ENCODE peak calls at places on chromosomes 6 and 20, in six cellular contexts. J is neural progenitor cell, P is progenitor cell of endocrine pancreas, N is spleen, O is left lung, T is cardiac fibroblast. H is an unnamed sample.

GRCh38 chr6:142746524-142746923 is 198.5 kb downstream of the HIVEP2 start:
- DNase-seq in O (no peak), T (peak; percentile 44), N (no peak), P (peak; percentile 14), J (peak; percentile 71), H (no peak)

GRCh38 chr20:50317644-50318043 is 127.0 kb downstream of the CEBPB start:
- DNase-seq in T (no peak), O (no peak), J (no peak), P (no peak), N (peak; percentile 56), H (no peak)

GRCh38 chr20:8094845-8095244 is 37.2 kb upstream of the PLCB1 start:
- DNase-seq in N (no peak), T (peak; percentile 85), O (no peak), P (no peak), J (no peak), H (no peak)

GRCh38 chr20:36866681-36867485 is 9.1 kb upstream of the TLDC2 start:
- DNase-seq in J (no peak), T (peak; percentile 32), N (no peak), O (no peak), P (no peak), H (no peak)

GRCh38 chr6:82178084-82178758 is 69.3 kb downstream of the IBTK start:
- DNase-seq in N (no peak), J (no peak), P (no peak), O (no peak), T (peak; percentile 65), H (no peak)

GRCh38 chr6:98335594-98335993 is 498.8 kb upstream of the POU3F2 start:
- DNase-seq in P (no peak), N (no peak), T (no peak), O (no peak), J (peak; percentile 33), H (no peak)

GRCh38 chr6:107083921-107084320 is 31.4 kb downstream of the BEND3 start:
- DNase-seq in N (no peak), J (no peak), O (no peak), P (no peak), T (no peak), H (no peak)

GRCh38 chr6:11552390-11552789 is 14.8 kb downstream of the TMEM170B start:
- DNase-seq in T (no peak), P (no peak), O (no peak), J (no peak), N (no peak), H (no peak)

GRCh38 chr20:59748555-59749292 is 144.4 kb downstream of the PHACTR3 start:
- DNase-seq in J (no peak), N (peak; percentile 12), P (no peak), O (no peak), T (peak; percentile 34), H (no peak)

GRCh38 chr6:150739711-150740349 is 125.7 kb upstream of the MTHFD1L start:
- DNase-seq in O (no peak), P (no peak), T (no peak), N (no peak), J (no peak), H (no peak)

GRCh38 chr6:150740453-150740852 is 125.0 kb upstream of the MTHFD1L start:
- DNase-seq in P (no peak), O (no peak), N (no peak), T (no peak), J (no peak), H (no peak)

GRCh38 chr6:150744522-150745260 is 120.8 kb upstream of the MTHFD1L start:
- DNase-seq in O (no peak), T (no peak), N (no peak), J (no peak), P (no peak), H (no peak)

GRCh38 chr6:150738092-150738625 is 127.3 kb upstream of the MTHFD1L start:
- DNase-seq in N (no peak), P (no peak), T (no peak), J (no peak), O (no peak), H (no peak)

DNA sequence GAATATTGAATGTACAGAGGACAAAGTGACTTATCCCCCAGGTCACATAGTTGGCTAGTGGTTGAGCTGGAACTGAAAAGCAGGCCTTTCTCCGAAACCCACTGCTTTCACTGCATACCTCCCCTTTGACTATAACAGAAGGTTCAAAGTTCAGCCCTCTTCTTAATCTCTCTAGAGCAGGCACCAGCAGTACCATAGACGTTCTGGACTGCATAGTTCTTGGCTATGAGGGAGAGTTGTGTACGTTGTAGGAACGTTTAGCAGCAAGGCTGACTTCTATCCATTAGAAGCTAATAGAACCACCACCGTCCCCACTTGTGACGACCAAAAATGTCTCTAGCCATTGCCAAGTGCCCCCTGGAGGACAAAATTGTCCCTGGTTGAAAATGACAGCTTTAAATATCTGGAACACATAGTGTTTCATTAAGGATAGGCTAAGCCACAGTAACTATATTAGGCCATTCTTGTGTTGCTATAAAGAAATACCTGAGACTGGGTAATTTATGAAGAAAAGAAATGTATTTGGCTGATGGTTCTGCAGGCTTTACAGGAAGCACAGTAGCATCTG is 123.8 kb upstream of the MTHFD1L start:
- DNase-seq in N (no peak), P (no peak), J (peak; percentile 56), T (peak; percentile 7), O (no peak), H (no peak)
- TF ChIP-seq CTCF in N (peak; percentile 51), P (peak; percentile 60), J (peak; percentile 69), T (peak; percentile 43), O (no peak), H (no peak)

GRCh38 chr6:75348882-75349261 is 64.3 kb upstream of the TMEM30A start:
- DNase-seq in O (no peak), T (no peak), P (no peak), J (no peak), N (no peak), H (no peak)
- TF ChIP-seq CTCF in O (no peak), T (no peak), P (no peak), J (no peak), N (no peak), H (no peak)

GRCh38 chr6:21131406-21131805 is 462.1 kb upstream of the SOX4 start:
- DNase-seq in P (no peak), T (no peak), O (no peak), N (no peak), J (no peak), H (no peak)
- TF ChIP-seq CTCF in P (no peak), T (no peak), O (no peak), N (no peak), J (no peak), H (no peak)

GRCh38 chr6:99789767-99790166 is 183.1 kb downstream of the PRDM13 start:
- DNase-seq in J (no peak), P (no peak), O (no peak), T (no peak), N (no peak), H (no peak)

GRCh38 chr6:99790679-99791078 is 184.0 kb downstream of the PRDM13 start:
- DNase-seq in O (no peak), N (no peak), P (no peak), J (no peak), T (no peak), H (no peak)
- TF ChIP-seq CTCF in O (no peak), N (no peak), P (peak; percentile 41), J (peak; percentile 28), T (no peak), H (no peak)

DNA sequence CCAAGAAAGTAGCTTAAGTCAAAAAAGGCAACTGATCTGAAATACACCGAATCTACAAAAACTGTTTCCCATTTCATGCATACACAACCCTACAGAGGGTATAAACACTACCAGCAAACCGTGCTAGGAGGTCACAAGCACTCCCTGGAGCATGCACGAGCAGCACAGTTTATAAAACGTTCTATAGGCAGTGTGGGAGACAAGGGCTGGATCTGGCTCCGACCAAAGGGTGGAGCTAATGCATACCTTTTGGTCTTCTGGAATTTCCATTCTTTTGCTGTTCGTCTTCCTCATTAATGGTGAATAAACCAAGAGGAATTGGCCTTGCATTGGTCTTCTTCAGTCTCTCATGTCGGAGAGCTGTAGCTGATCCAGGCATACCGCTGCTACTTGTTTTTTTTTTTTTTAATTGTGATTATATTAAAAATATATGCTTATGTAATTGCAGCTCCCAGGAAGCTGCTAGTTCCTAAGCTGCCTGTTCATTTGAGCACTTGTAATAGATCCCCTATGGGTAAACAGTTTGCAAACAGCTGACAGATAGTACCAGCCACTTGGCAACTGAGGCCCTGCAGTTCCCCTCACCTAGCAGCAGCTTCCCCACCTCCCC is 24.5 kb downstream of the MAP7 start:
- DNase-seq in J (peak; percentile 30), T (no peak), P (no peak), N (no peak), O (no peak), H (no peak)
- TF ChIP-seq CTCF in J (no peak), T (no peak), P (no peak), N (no peak), O (no peak), H (no peak)

GRCh38 chr20:63499333-63499969 is 568 bp upstream of the EEF1A2 start:
- DNase-seq in J (peak; percentile 61), O (peak; percentile 70), T (no peak), N (no peak), P (peak; percentile 21), H (no peak)

GRCh38 chr20:63500151-63500901 is 1.4 kb upstream of the EEF1A2 start:
- DNase-seq in N (no peak), P (peak; percentile 9), T (no peak), O (peak; percentile 70), J (no peak), H (no peak)

GRCh38 chr20:63497946-63498935 is 642 bp downstream of the EEF1A2 start:
- DNase-seq in P (peak; percentile 6), T (no peak), N (no peak), O (peak; percentile 84), J (no peak), H (no peak)

GRCh38 chr20:63497138-63497945 is 1.5 kb downstream of the EEF1A2 start:
- DNase-seq in O (peak; percentile 55), N (no peak), P (peak; percentile 9), J (no peak), T (no peak), H (no peak)

GRCh38 chr20:63498950-63499332 is at the start of gene EEF1A2:
- DNase-seq in P (peak; percentile 23), O (peak; percentile 79), T (no peak), N (peak; percentile 80), J (peak; percentile 70), H (peak; percentile 62)
- TF ChIP-seq CTCF in P (no peak), O (no peak), T (no peak), N (peak; percentile 17), J (peak; percentile 29), H (no peak)

GRCh38 chr6:13044390-13044789 is 283.9 kb downstream of the TBC1D7 start:
- DNase-seq in P (no peak), J (no peak), T (peak; percentile 7), O (no peak), N (no peak), H (no peak)
- TF ChIP-seq CTCF in P (no peak), J (no peak), T (no peak), O (no peak), N (no peak), H (no peak)

H was measured in CD4-positive, alpha-beta T cell.